ENCODE peak calls at places on chromosomes 2 and 18, in four cellular contexts. N is fibroblast of the conjunctiva, Z is Right ventricle myocardium superior, C is NCI-H2029 treated with DMSO at 0.1 percent for 48 hours. J is an unnamed sample.

GRCh38 chr18:8480506-8481328 is 128.5 kb upstream of the RAB12 start:
- DNase-seq in N (peak; percentile 28), Z (no peak), C (no peak), J (peak; percentile 64)

GRCh38 chr2:86442642-86443005 is 1.5 kb downstream of the KDM3A start:
- DNase-seq in Z (peak; percentile 83), C (peak; percentile 63), N (peak; percentile 82), J (peak; percentile 71)

GRCh38 chr2:57878573-57878910 is 168.1 kb upstream of the VRK2 start:
- DNase-seq in C (peak; percentile 56), N (no peak), Z (no peak), J (no peak)

GRCh38 chr2:43041661-43042360 is 184.6 kb downstream of the ZFP36L2 start:
- DNase-seq in Z (no peak), N (peak; percentile 81), C (no peak), J (peak; percentile 67)

GRCh38 chr2:45145073-45145899 is 136.0 kb upstream of the SIX2 start:
- DNase-seq in N (no peak), Z (no peak), C (no peak), J (peak; percentile 35)

GRCh38 chr2:20113986-20114938 is 62.8 kb upstream of the LAPTM4A start:
- DNase-seq in N (no peak), C (no peak), Z (no peak), J (no peak)

GRCh38 chr2:27705851-27706622 is 42.3 kb downstream of the SLC4A1AP start:
- DNase-seq in Z (no peak), N (peak; percentile 79), C (peak; percentile 60), J (peak; percentile 39)

GRCh38 chr2:202771336-202771735 is 100.2 kb downstream of the ICA1L start:
- DNase-seq in C (no peak), N (no peak), Z (no peak), J (no peak)

GRCh38 chr2:182920631-182921056 is 54.2 kb upstream of the FRZB start:
- DNase-seq in Z (no peak), N (no peak), C (no peak), J (no peak)

GRCh38 chr18:12943200-12943599 is 4.6 kb upstream of the SEH1L start:
- DNase-seq in C (no peak), Z (no peak), N (no peak), J (no peak)

GRCh38 chr2:237695201-237695780 is 67.9 kb downstream of the LRRFIP1 start:
- DNase-seq in C (peak; percentile 25), Z (no peak), N (peak; percentile 85), J (no peak)

GRCh38 chr18:32373995-32374394 is 96.7 kb downstream of the GAREM1 start:
- DNase-seq in C (peak; percentile 61), N (no peak), Z (no peak), J (no peak)

GRCh38 chr18:43506935-43507334 is 229.6 kb upstream of the SYT4 start:
- DNase-seq in C (no peak), N (no peak), Z (no peak), J (no peak)

GRCh38 chr2:232336241-232336736 is 42.3 kb upstream of the ALPP start:
- DNase-seq in N (no peak), Z (peak; percentile 25), C (no peak), J (peak; percentile 6)

GRCh38 chr2:3628241-3628679 is 29.7 kb upstream of the ALLC start:
- DNase-seq in N (no peak), Z (no peak), C (no peak), J (peak; percentile 5)

GRCh38 chr18:34942276-34942675 is 98.9 kb upstream of the MAPRE2 start:
- DNase-seq in N (no peak), Z (no peak), C (no peak), J (no peak)

GRCh38 chr2:86533589-86533988 is 29.7 kb downstream of the CHMP3 start:
- DNase-seq in N (no peak), C (no peak), Z (no peak), J (no peak)

GRCh38 chr2:148721991-148722777 is 77.6 kb downstream of the EPC2 start:
- DNase-seq in Z (no peak), N (no peak), C (no peak), J (no peak)

GRCh38 chr2:229884775-229885699 is 36.8 kb downstream of the TRIP12 start:
- DNase-seq in N (no peak), C (no peak), Z (no peak), J (no peak)

GRCh38 chr2:226184940-226185575 is 614.6 kb downstream of the IRS1 start:
- DNase-seq in N (peak; percentile 40), Z (no peak), C (no peak), J (peak; percentile 12)

GRCh38 chr18:63175264-63175663 is 144.3 kb downstream of the BCL2 start:
- DNase-seq in C (no peak), Z (no peak), N (no peak), J (no peak)

GRCh38 chr18:13288509-13289138 is 70.1 kb downstream of the LDLRAD4 start:
- DNase-seq in C (no peak), Z (no peak), N (no peak), J (no peak)

GRCh38 chr2:16638941-16639340 is 26.7 kb downstream of the CYRIA start:
- DNase-seq in N (no peak), Z (no peak), C (no peak), J (no peak)

GRCh38 chr2:165793779-165794519 is at the start of gene GALNT3:
- DNase-seq in Z (peak; percentile 45), C (peak; percentile 77), N (no peak), J (no peak)

GRCh38 chr2:127255146-127255545 is 35.0 kb upstream of the CYP27C1 start:
- DNase-seq in Z (no peak), N (no peak), C (no peak), J (no peak)

GRCh38 chr2:168132389-168132788 is 115.0 kb downstream of the STK39 start:
- DNase-seq in N (no peak), C (no peak), Z (no peak), J (no peak)

GRCh38 chr18:295756-296155 is 27.9 kb upstream of the THOC1 start:
- DNase-seq in Z (no peak), N (peak; percentile 24), C (no peak), J (no peak)

GRCh38 chr2:122469147-122469546 is 713.7 kb downstream of the TSN start:
- DNase-seq in N (no peak), C (no peak), Z (no peak), J (no peak)

GRCh38 chr2:135271006-135271405 is 218.9 kb downstream of the RAB3GAP1 start:
- DNase-seq in N (no peak), C (no peak), Z (no peak), J (no peak)

J was measured in WERI-Rb-1.